ENCODE peak calls at places on chromosome X, in four cellular contexts. One of them, this sample, is unnamed.
A peak's percentile ranks its signal among the peaks of the same experiment; 100 is the strongest.

GRCh38 chrX:131830400-131831184 is 192.5 kb upstream of the STK26 start:
- DNase-seq in activated CD4-positive, CD25-positive, alpha-beta regulatory T cell treated with anti-CD3 and anti-CD28 coated beads, Interleukin-2, amount 50 U/mL, for 16 hours: no peak
- DNase-seq in AG09319: peak; percentile 37
- DNase-seq in stimulated activated CD8-positive, alpha-beta memory T cell treated with anti-CD3 and anti-CD28 coated beads, Interleukin-4, amount 100 ng/mL, for 48 hours: peak; percentile 43
- DNase-seq in this sample: peak; percentile 74

GRCh38 chrX:110462957-110463356 is 104.3 kb downstream of the RTL9 start:
- DNase-seq in activated CD4-positive, CD25-positive, alpha-beta regulatory T cell treated with anti-CD3 and anti-CD28 coated beads, Interleukin-2, amount 50 U/mL, for 16 hours: no peak
- DNase-seq in AG09319: no peak
- DNase-seq in stimulated activated CD8-positive, alpha-beta memory T cell treated with anti-CD3 and anti-CD28 coated beads, Interleukin-4, amount 100 ng/mL, for 48 hours: no peak
- DNase-seq in this sample: peak; percentile 2

GRCh38 chrX:85107407-85107806 is 103.7 kb downstream of the APOOL start:
- DNase-seq in activated CD4-positive, CD25-positive, alpha-beta regulatory T cell treated with anti-CD3 and anti-CD28 coated beads, Interleukin-2, amount 50 U/mL, for 16 hours: no peak
- DNase-seq in AG09319: no peak
- DNase-seq in stimulated activated CD8-positive, alpha-beta memory T cell treated with anti-CD3 and anti-CD28 coated beads, Interleukin-4, amount 100 ng/mL, for 48 hours: no peak
- DNase-seq in this sample: no peak

GRCh38 chrX:21586001-21586400 is 72.1 kb downstream of the KLHL34 start:
- DNase-seq in activated CD4-positive, CD25-positive, alpha-beta regulatory T cell treated with anti-CD3 and anti-CD28 coated beads, Interleukin-2, amount 50 U/mL, for 16 hours: no peak
- DNase-seq in AG09319: no peak
- DNase-seq in stimulated activated CD8-positive, alpha-beta memory T cell treated with anti-CD3 and anti-CD28 coated beads, Interleukin-4, amount 100 ng/mL, for 48 hours: no peak
- DNase-seq in this sample: no peak

GRCh38 chrX:48648299-48648698 is 35.3 kb upstream of the WAS start:
- DNase-seq in activated CD4-positive, CD25-positive, alpha-beta regulatory T cell treated with anti-CD3 and anti-CD28 coated beads, Interleukin-2, amount 50 U/mL, for 16 hours: peak; percentile 6
- DNase-seq in AG09319: peak; percentile 15
- DNase-seq in stimulated activated CD8-positive, alpha-beta memory T cell treated with anti-CD3 and anti-CD28 coated beads, Interleukin-4, amount 100 ng/mL, for 48 hours: peak; percentile 24
- DNase-seq in this sample: peak; percentile 18

GRCh38 chrX:154719132-154719675 is 31.7 kb downstream of the GAB3 start:
- DNase-seq in activated CD4-positive, CD25-positive, alpha-beta regulatory T cell treated with anti-CD3 and anti-CD28 coated beads, Interleukin-2, amount 50 U/mL, for 16 hours: no peak
- DNase-seq in AG09319: no peak
- DNase-seq in stimulated activated CD8-positive, alpha-beta memory T cell treated with anti-CD3 and anti-CD28 coated beads, Interleukin-4, amount 100 ng/mL, for 48 hours: peak; percentile 34
- DNase-seq in this sample: no peak

GRCh38 chrX:136754641-136755040 is 26.1 kb downstream of the ARHGEF6 start:
- DNase-seq in activated CD4-positive, CD25-positive, alpha-beta regulatory T cell treated with anti-CD3 and anti-CD28 coated beads, Interleukin-2, amount 50 U/mL, for 16 hours: no peak
- DNase-seq in AG09319: no peak
- DNase-seq in stimulated activated CD8-positive, alpha-beta memory T cell treated with anti-CD3 and anti-CD28 coated beads, Interleukin-4, amount 100 ng/mL, for 48 hours: no peak
- DNase-seq in this sample: no peak

GRCh38 chrX:134239016-134239415 is 2.0 kb downstream of the CCDC160 start:
- DNase-seq in activated CD4-positive, CD25-positive, alpha-beta regulatory T cell treated with anti-CD3 and anti-CD28 coated beads, Interleukin-2, amount 50 U/mL, for 16 hours: no peak
- DNase-seq in AG09319: no peak
- DNase-seq in stimulated activated CD8-positive, alpha-beta memory T cell treated with anti-CD3 and anti-CD28 coated beads, Interleukin-4, amount 100 ng/mL, for 48 hours: no peak
- DNase-seq in this sample: no peak

GRCh38 chrX:106415276-106415895 is 196.4 kb upstream of the RADX start:
- DNase-seq in activated CD4-positive, CD25-positive, alpha-beta regulatory T cell treated with anti-CD3 and anti-CD28 coated beads, Interleukin-2, amount 50 U/mL, for 16 hours: no peak
- DNase-seq in AG09319: no peak
- DNase-seq in stimulated activated CD8-positive, alpha-beta memory T cell treated with anti-CD3 and anti-CD28 coated beads, Interleukin-4, amount 100 ng/mL, for 48 hours: peak; percentile 22
- DNase-seq in this sample: peak; percentile 22

GRCh38 chrX:1679238-1679637 is 64.4 kb downstream of the ASMT start:
- DNase-seq in activated CD4-positive, CD25-positive, alpha-beta regulatory T cell treated with anti-CD3 and anti-CD28 coated beads, Interleukin-2, amount 50 U/mL, for 16 hours: no peak
- DNase-seq in AG09319: no peak
- DNase-seq in stimulated activated CD8-positive, alpha-beta memory T cell treated with anti-CD3 and anti-CD28 coated beads, Interleukin-4, amount 100 ng/mL, for 48 hours: peak; percentile 46
- DNase-seq in this sample: no peak

GRCh38 chrX:108264376-108264775 is 172.8 kb downstream of the ATG4A start:
- DNase-seq in activated CD4-positive, CD25-positive, alpha-beta regulatory T cell treated with anti-CD3 and anti-CD28 coated beads, Interleukin-2, amount 50 U/mL, for 16 hours: no peak
- DNase-seq in AG09319: no peak
- DNase-seq in stimulated activated CD8-positive, alpha-beta memory T cell treated with anti-CD3 and anti-CD28 coated beads, Interleukin-4, amount 100 ng/mL, for 48 hours: no peak
- DNase-seq in this sample: no peak

GRCh38 chrX:113741744-113742143 is 842.1 kb upstream of the HTR2C start:
- DNase-seq in activated CD4-positive, CD25-positive, alpha-beta regulatory T cell treated with anti-CD3 and anti-CD28 coated beads, Interleukin-2, amount 50 U/mL, for 16 hours: no peak
- DNase-seq in AG09319: peak; percentile 22
- DNase-seq in stimulated activated CD8-positive, alpha-beta memory T cell treated with anti-CD3 and anti-CD28 coated beads, Interleukin-4, amount 100 ng/mL, for 48 hours: no peak
- DNase-seq in this sample: peak; percentile 7

GRCh38 chrX:38435130-38435529 is 82.7 kb downstream of the OTC start:
- DNase-seq in activated CD4-positive, CD25-positive, alpha-beta regulatory T cell treated with anti-CD3 and anti-CD28 coated beads, Interleukin-2, amount 50 U/mL, for 16 hours: no peak
- DNase-seq in AG09319: no peak
- DNase-seq in stimulated activated CD8-positive, alpha-beta memory T cell treated with anti-CD3 and anti-CD28 coated beads, Interleukin-4, amount 100 ng/mL, for 48 hours: no peak
- DNase-seq in this sample: no peak

GRCh38 chrX:29948653-29949052 is 266.7 kb upstream of the MAGEB2 start:
- DNase-seq in activated CD4-positive, CD25-positive, alpha-beta regulatory T cell treated with anti-CD3 and anti-CD28 coated beads, Interleukin-2, amount 50 U/mL, for 16 hours: no peak
- DNase-seq in AG09319: no peak
- DNase-seq in stimulated activated CD8-positive, alpha-beta memory T cell treated with anti-CD3 and anti-CD28 coated beads, Interleukin-4, amount 100 ng/mL, for 48 hours: no peak
- DNase-seq in this sample: no peak

GRCh38 chrX:129006491-129006890 is 516.8 kb downstream of the SMARCA1 start:
- DNase-seq in activated CD4-positive, CD25-positive, alpha-beta regulatory T cell treated with anti-CD3 and anti-CD28 coated beads, Interleukin-2, amount 50 U/mL, for 16 hours: no peak
- DNase-seq in AG09319: no peak
- DNase-seq in stimulated activated CD8-positive, alpha-beta memory T cell treated with anti-CD3 and anti-CD28 coated beads, Interleukin-4, amount 100 ng/mL, for 48 hours: no peak
- DNase-seq in this sample: no peak

GRCh38 chrX:47809065-47809788 is 27.5 kb upstream of the ZNF81 start:
- DNase-seq in activated CD4-positive, CD25-positive, alpha-beta regulatory T cell treated with anti-CD3 and anti-CD28 coated beads, Interleukin-2, amount 50 U/mL, for 16 hours: no peak
- DNase-seq in AG09319: no peak
- DNase-seq in stimulated activated CD8-positive, alpha-beta memory T cell treated with anti-CD3 and anti-CD28 coated beads, Interleukin-4, amount 100 ng/mL, for 48 hours: no peak
- DNase-seq in this sample: no peak

GRCh38 chrX:37349131-37350033 is at the start of gene PRRG1:
- DNase-seq in activated CD4-positive, CD25-positive, alpha-beta regulatory T cell treated with anti-CD3 and anti-CD28 coated beads, Interleukin-2, amount 50 U/mL, for 16 hours: no peak
- DNase-seq in AG09319: peak; percentile 64
- DNase-seq in stimulated activated CD8-positive, alpha-beta memory T cell treated with anti-CD3 and anti-CD28 coated beads, Interleukin-4, amount 100 ng/mL, for 48 hours: peak; percentile 17
- DNase-seq in this sample: peak; percentile 82

GRCh38 chrX:40267334-40268118 is 169.8 kb upstream of the BCOR start:
- DNase-seq in activated CD4-positive, CD25-positive, alpha-beta regulatory T cell treated with anti-CD3 and anti-CD28 coated beads, Interleukin-2, amount 50 U/mL, for 16 hours: no peak
- DNase-seq in AG09319: no peak
- DNase-seq in stimulated activated CD8-positive, alpha-beta memory T cell treated with anti-CD3 and anti-CD28 coated beads, Interleukin-4, amount 100 ng/mL, for 48 hours: no peak
- DNase-seq in this sample: no peak

GRCh38 chrX:96685205-96686099 is 810 bp downstream of the DIAPH2 start:
- DNase-seq in activated CD4-positive, CD25-positive, alpha-beta regulatory T cell treated with anti-CD3 and anti-CD28 coated beads, Interleukin-2, amount 50 U/mL, for 16 hours: peak; percentile 1
- DNase-seq in AG09319: no peak
- DNase-seq in stimulated activated CD8-positive, alpha-beta memory T cell treated with anti-CD3 and anti-CD28 coated beads, Interleukin-4, amount 100 ng/mL, for 48 hours: peak; percentile 67
- DNase-seq in this sample: peak; percentile 24

GRCh38 chrX:82589410-82589809 is 918.7 kb upstream of the POU3F4 start:
- DNase-seq in activated CD4-positive, CD25-positive, alpha-beta regulatory T cell treated with anti-CD3 and anti-CD28 coated beads, Interleukin-2, amount 50 U/mL, for 16 hours: no peak
- DNase-seq in AG09319: no peak
- DNase-seq in stimulated activated CD8-positive, alpha-beta memory T cell treated with anti-CD3 and anti-CD28 coated beads, Interleukin-4, amount 100 ng/mL, for 48 hours: no peak
- DNase-seq in this sample: peak; percentile 17

GRCh38 chrX:15882704-15883539 is 28.3 kb upstream of the AP1S2 start:
- DNase-seq in activated CD4-positive, CD25-positive, alpha-beta regulatory T cell treated with anti-CD3 and anti-CD28 coated beads, Interleukin-2, amount 50 U/mL, for 16 hours: no peak
- DNase-seq in AG09319: no peak
- DNase-seq in stimulated activated CD8-positive, alpha-beta memory T cell treated with anti-CD3 and anti-CD28 coated beads, Interleukin-4, amount 100 ng/mL, for 48 hours: no peak
- DNase-seq in this sample: peak; percentile 16

GRCh38 chrX:149010026-149010898 is 494.8 kb downstream of the IDS start:
- DNase-seq in activated CD4-positive, CD25-positive, alpha-beta regulatory T cell treated with anti-CD3 and anti-CD28 coated beads, Interleukin-2, amount 50 U/mL, for 16 hours: no peak
- DNase-seq in AG09319: no peak
- DNase-seq in stimulated activated CD8-positive, alpha-beta memory T cell treated with anti-CD3 and anti-CD28 coated beads, Interleukin-4, amount 100 ng/mL, for 48 hours: no peak
- DNase-seq in this sample: no peak